ENCODE peak calls at places on chromosomes 2 and 18, in ten cellular contexts. One of them, this sample, is unnamed.

GRCh38 chr18:55089595-55089994 is 130.3 kb upstream of the CCDC68 start:
- DNase-seq in hypothalamus: no peak
- DNase-seq in EH: no peak
- DNase-seq in pons: no peak
- DNase-seq in cardiac septum: no peak
- DNase-seq in sciatic nerve: no peak
- DNase-seq in HL-60: no peak
- DNase-seq in activated CD8-positive, alpha-beta memory T cell treated with anti-CD3 and anti-CD28 coated beads for 24 hours: no peak
- DNase-seq in natural killer cell: no peak
- DNase-seq in lower lobe of right lung: no peak
- DNase-seq in this sample: no peak

GRCh38 chr2:158497486-158497885 is 40.7 kb downstream of the PKP4 start:
- DNase-seq in hypothalamus: no peak
- DNase-seq in EH: peak; percentile 33
- DNase-seq in pons: no peak
- DNase-seq in cardiac septum: no peak
- DNase-seq in sciatic nerve: no peak
- DNase-seq in HL-60: no peak
- DNase-seq in activated CD8-positive, alpha-beta memory T cell treated with anti-CD3 and anti-CD28 coated beads for 24 hours: no peak
- DNase-seq in natural killer cell: no peak
- DNase-seq in lower lobe of right lung: no peak
- DNase-seq in this sample: no peak

GRCh38 chr2:127560201-127560928 is 24.9 kb downstream of the MYO7B start:
- DNase-seq in hypothalamus: no peak
- DNase-seq in EH: no peak
- DNase-seq in pons: peak; percentile 54
- DNase-seq in cardiac septum: peak; percentile 31
- DNase-seq in sciatic nerve: peak; percentile 34
- DNase-seq in HL-60: no peak
- DNase-seq in activated CD8-positive, alpha-beta memory T cell treated with anti-CD3 and anti-CD28 coated beads for 24 hours: peak; percentile 44
- DNase-seq in natural killer cell: no peak
- DNase-seq in lower lobe of right lung: no peak
- DNase-seq in this sample: peak; percentile 45

GRCh38 chr2:19178175-19178574 is 180.2 kb downstream of the OSR1 start:
- DNase-seq in hypothalamus: no peak
- DNase-seq in EH: peak; percentile 62
- DNase-seq in pons: no peak
- DNase-seq in cardiac septum: no peak
- DNase-seq in sciatic nerve: no peak
- DNase-seq in HL-60: no peak
- DNase-seq in activated CD8-positive, alpha-beta memory T cell treated with anti-CD3 and anti-CD28 coated beads for 24 hours: no peak
- DNase-seq in natural killer cell: no peak
- DNase-seq in lower lobe of right lung: no peak
- DNase-seq in this sample: no peak

GRCh38 chr2:233011268-233012190 is 1.5 kb downstream of the NGEF start:
- DNase-seq in hypothalamus: no peak
- DNase-seq in EH: no peak
- DNase-seq in pons: no peak
- DNase-seq in cardiac septum: no peak
- DNase-seq in sciatic nerve: no peak
- DNase-seq in HL-60: no peak
- DNase-seq in activated CD8-positive, alpha-beta memory T cell treated with anti-CD3 and anti-CD28 coated beads for 24 hours: no peak
- DNase-seq in natural killer cell: no peak
- DNase-seq in lower lobe of right lung: no peak
- DNase-seq in this sample: no peak

GRCh38 chr2:74461187-74462053 is 3.2 kb downstream of the WBP1 start:
- DNase-seq in hypothalamus: no peak
- DNase-seq in EH: no peak
- DNase-seq in pons: no peak
- DNase-seq in cardiac septum: no peak
- DNase-seq in sciatic nerve: no peak
- DNase-seq in HL-60: no peak
- DNase-seq in activated CD8-positive, alpha-beta memory T cell treated with anti-CD3 and anti-CD28 coated beads for 24 hours: no peak
- DNase-seq in natural killer cell: no peak
- DNase-seq in lower lobe of right lung: no peak
- DNase-seq in this sample: no peak

GRCh38 chr2:55992465-55992864 is 68.9 kb upstream of the EFEMP1 start:
- DNase-seq in hypothalamus: no peak
- DNase-seq in EH: peak; percentile 100
- DNase-seq in pons: no peak
- DNase-seq in cardiac septum: no peak
- DNase-seq in sciatic nerve: no peak
- DNase-seq in HL-60: no peak
- DNase-seq in activated CD8-positive, alpha-beta memory T cell treated with anti-CD3 and anti-CD28 coated beads for 24 hours: no peak
- DNase-seq in natural killer cell: no peak
- DNase-seq in lower lobe of right lung: no peak
- DNase-seq in this sample: peak; percentile 86

GRCh38 chr2:98459776-98460175 is 15.1 kb downstream of the INPP4A start:
- DNase-seq in hypothalamus: no peak
- DNase-seq in EH: no peak
- DNase-seq in pons: no peak
- DNase-seq in cardiac septum: no peak
- DNase-seq in sciatic nerve: no peak
- DNase-seq in HL-60: peak; percentile 59
- DNase-seq in activated CD8-positive, alpha-beta memory T cell treated with anti-CD3 and anti-CD28 coated beads for 24 hours: peak; percentile 58
- DNase-seq in natural killer cell: no peak
- DNase-seq in lower lobe of right lung: no peak
- DNase-seq in this sample: no peak

GRCh38 chr2:181810823-181811695 is 80.5 kb upstream of the ITPRID2 start:
- DNase-seq in hypothalamus: no peak
- DNase-seq in EH: peak; percentile 90
- DNase-seq in pons: peak; percentile 41
- DNase-seq in cardiac septum: no peak
- DNase-seq in sciatic nerve: no peak
- DNase-seq in HL-60: no peak
- DNase-seq in activated CD8-positive, alpha-beta memory T cell treated with anti-CD3 and anti-CD28 coated beads for 24 hours: no peak
- DNase-seq in natural killer cell: no peak
- DNase-seq in lower lobe of right lung: no peak
- DNase-seq in this sample: peak; percentile 68

GRCh38 chr2:176892818-176893217 is 319.8 kb upstream of the HNRNPA3 start:
- DNase-seq in hypothalamus: no peak
- DNase-seq in EH: no peak
- DNase-seq in pons: no peak
- DNase-seq in cardiac septum: no peak
- DNase-seq in sciatic nerve: no peak
- DNase-seq in HL-60: no peak
- DNase-seq in activated CD8-positive, alpha-beta memory T cell treated with anti-CD3 and anti-CD28 coated beads for 24 hours: no peak
- DNase-seq in natural killer cell: no peak
- DNase-seq in lower lobe of right lung: no peak
- DNase-seq in this sample: no peak

GRCh38 chr2:216691210-216691741 is 4.1 kb downstream of the IGFBP5 start:
- DNase-seq in hypothalamus: peak; percentile 63
- DNase-seq in EH: peak; percentile 83
- DNase-seq in pons: peak; percentile 24
- DNase-seq in cardiac septum: peak; percentile 90
- DNase-seq in sciatic nerve: peak; percentile 94
- DNase-seq in HL-60: no peak
- DNase-seq in activated CD8-positive, alpha-beta memory T cell treated with anti-CD3 and anti-CD28 coated beads for 24 hours: no peak
- DNase-seq in natural killer cell: no peak
- DNase-seq in lower lobe of right lung: peak; percentile 72
- DNase-seq in this sample: peak; percentile 84

GRCh38 chr2:10400568-10400977 is 47.6 kb downstream of the ODC1 start:
- DNase-seq in hypothalamus: peak; percentile 18
- DNase-seq in EH: no peak
- DNase-seq in pons: peak; percentile 53
- DNase-seq in cardiac septum: peak; percentile 83
- DNase-seq in sciatic nerve: peak; percentile 72
- DNase-seq in HL-60: peak; percentile 65
- DNase-seq in activated CD8-positive, alpha-beta memory T cell treated with anti-CD3 and anti-CD28 coated beads for 24 hours: no peak
- DNase-seq in natural killer cell: no peak
- DNase-seq in lower lobe of right lung: peak; percentile 75
- DNase-seq in this sample: no peak

GRCh38 chr2:120305296-120305695 is 40.6 kb upstream of the INHBB start:
- DNase-seq in hypothalamus: no peak
- DNase-seq in EH: peak; percentile 36
- DNase-seq in pons: peak; percentile 52
- DNase-seq in cardiac septum: peak; percentile 49
- DNase-seq in sciatic nerve: no peak
- DNase-seq in HL-60: no peak
- DNase-seq in activated CD8-positive, alpha-beta memory T cell treated with anti-CD3 and anti-CD28 coated beads for 24 hours: no peak
- DNase-seq in natural killer cell: no peak
- DNase-seq in lower lobe of right lung: no peak
- DNase-seq in this sample: no peak

GRCh38 chr2:238523158-238524110 is 96.7 kb downstream of the ASB1 start:
- DNase-seq in hypothalamus: no peak
- DNase-seq in EH: peak; percentile 64
- DNase-seq in pons: no peak
- DNase-seq in cardiac septum: no peak
- DNase-seq in sciatic nerve: no peak
- DNase-seq in HL-60: peak; percentile 52
- DNase-seq in activated CD8-positive, alpha-beta memory T cell treated with anti-CD3 and anti-CD28 coated beads for 24 hours: no peak
- DNase-seq in natural killer cell: no peak
- DNase-seq in lower lobe of right lung: no peak
- DNase-seq in this sample: peak; percentile 88

GRCh38 chr18:62018034-62018760 is 125.4 kb upstream of the RNF152 start:
- DNase-seq in hypothalamus: no peak
- DNase-seq in EH: peak; percentile 72
- DNase-seq in pons: no peak
- DNase-seq in cardiac septum: no peak
- DNase-seq in sciatic nerve: peak; percentile 66
- DNase-seq in HL-60: no peak
- DNase-seq in activated CD8-positive, alpha-beta memory T cell treated with anti-CD3 and anti-CD28 coated beads for 24 hours: no peak
- DNase-seq in natural killer cell: no peak
- DNase-seq in lower lobe of right lung: no peak
- DNase-seq in this sample: peak; percentile 79

GRCh38 chr2:231545105-231545902 is 15.1 kb upstream of the NMUR1 start:
- DNase-seq in hypothalamus: peak; percentile 12
- DNase-seq in EH: peak; percentile 56
- DNase-seq in pons: peak; percentile 86
- DNase-seq in cardiac septum: peak; percentile 84
- DNase-seq in sciatic nerve: no peak
- DNase-seq in HL-60: peak; percentile 99
- DNase-seq in activated CD8-positive, alpha-beta memory T cell treated with anti-CD3 and anti-CD28 coated beads for 24 hours: peak; percentile 79
- DNase-seq in natural killer cell: peak; percentile 62
- DNase-seq in lower lobe of right lung: peak; percentile 76
- DNase-seq in this sample: peak; percentile 15

GRCh38 chr18:55997156-55997561 is 409.2 kb upstream of the TCF4 start:
- DNase-seq in hypothalamus: no peak
- DNase-seq in EH: peak; percentile 11
- DNase-seq in pons: peak; percentile 76
- DNase-seq in cardiac septum: no peak
- DNase-seq in sciatic nerve: no peak
- DNase-seq in HL-60: no peak
- DNase-seq in activated CD8-positive, alpha-beta memory T cell treated with anti-CD3 and anti-CD28 coated beads for 24 hours: no peak
- DNase-seq in natural killer cell: no peak
- DNase-seq in lower lobe of right lung: no peak
- DNase-seq in this sample: no peak

GRCh38 chr2:3780477-3781402 is 77.4 kb downstream of the DCDC2C start:
- DNase-seq in hypothalamus: no peak
- DNase-seq in EH: no peak
- DNase-seq in pons: peak; percentile 47
- DNase-seq in cardiac septum: peak; percentile 73
- DNase-seq in sciatic nerve: peak; percentile 80
- DNase-seq in HL-60: peak; percentile 67
- DNase-seq in activated CD8-positive, alpha-beta memory T cell treated with anti-CD3 and anti-CD28 coated beads for 24 hours: peak; percentile 65
- DNase-seq in natural killer cell: no peak
- DNase-seq in lower lobe of right lung: peak; percentile 65
- DNase-seq in this sample: peak; percentile 67

GRCh38 chr2:202494856-202495604 is 118.9 kb downstream of the BMPR2 start:
- DNase-seq in hypothalamus: no peak
- DNase-seq in EH: no peak
- DNase-seq in pons: no peak
- DNase-seq in cardiac septum: no peak
- DNase-seq in sciatic nerve: no peak
- DNase-seq in HL-60: no peak
- DNase-seq in activated CD8-positive, alpha-beta memory T cell treated with anti-CD3 and anti-CD28 coated beads for 24 hours: no peak
- DNase-seq in natural killer cell: no peak
- DNase-seq in lower lobe of right lung: no peak
- DNase-seq in this sample: no peak

GRCh38 chr2:44964704-44965343 is 23.3 kb downstream of the SIX3 start:
- DNase-seq in hypothalamus: no peak
- DNase-seq in EH: no peak
- DNase-seq in pons: no peak
- DNase-seq in cardiac septum: no peak
- DNase-seq in sciatic nerve: no peak
- DNase-seq in HL-60: no peak
- DNase-seq in activated CD8-positive, alpha-beta memory T cell treated with anti-CD3 and anti-CD28 coated beads for 24 hours: no peak
- DNase-seq in natural killer cell: no peak
- DNase-seq in lower lobe of right lung: no peak
- DNase-seq in this sample: no peak

This sample was measured in GM03348.